ENCODE peak calls at places on chromosomes 7 and 10, in four cellular contexts. X, Q, B and L are unnamed samples.

GRCh38 chr7:44724276-44724675 is 24.4 kb upstream of the ZMIZ2 start:
- DNase-seq in X (no peak), B (no peak), Q (no peak), L (no peak)

GRCh38 chr10:122388287-122388997 is 13.9 kb downstream of the PLEKHA1 start:
- DNase-seq in B (no peak), X (no peak), Q (no peak), L (no peak)

GRCh38 chr7:47392241-47392759 is 189.6 kb downstream of the TNS3 start:
- DNase-seq in Q (no peak), X (no peak), B (no peak), L (peak)

GRCh38 chr7:51139796-51140195 is 176.8 kb downstream of the COBL start:
- DNase-seq in Q (no peak), B (no peak), X (no peak), L (no peak)

GRCh38 chr7:158395780-158396214 is 191.8 kb downstream of the PTPRN2 start:
- DNase-seq in Q (peak), B (no peak), X (no peak), L (no peak)

GRCh38 chr10:31739146-31739545 is 189.5 kb downstream of the ARHGAP12 start:
- DNase-seq in Q (no peak), X (no peak), B (no peak), L (no peak)

GRCh38 chr10:78703581-78703980 is 365.2 kb upstream of the ZMIZ1 start:
- DNase-seq in X (no peak), Q (no peak), B (no peak), L (no peak)

GRCh38 chr7:142108728-142109505 is 2.6 kb upstream of the MGAM2 start:
- DNase-seq in B (no peak), X (no peak), Q (no peak), L (no peak)

GRCh38 chr7:158015403-158016116 is 572.1 kb downstream of the PTPRN2 start:
- DNase-seq in X (no peak), Q (no peak), B (no peak), L (no peak)

GRCh38 chr10:14185501-14186045 is 145.2 kb downstream of the FRMD4A start:
- DNase-seq in X (peak), B (peak), Q (peak), L (peak)

GRCh38 chr10:2987185-2987768 is 80.1 kb upstream of the PFKP start:
- DNase-seq in B (no peak), X (no peak), Q (no peak), L (no peak)

GRCh38 chr7:1999278-1999984 is 233.3 kb downstream of the MAD1L1 start:
- DNase-seq in B (no peak), X (no peak), Q (no peak), L (no peak)

GRCh38 chr10:116155191-116155590 is 117.8 kb downstream of the GFRA1 start:
- DNase-seq in X (no peak), Q (no peak), B (no peak), L (no peak)

GRCh38 chr7:146116452-146117219 is at the start of gene CNTNAP2:
- DNase-seq in X (peak), Q (peak), B (no peak), L (peak)
- H3K4me3 ChIP-seq in X (peak), Q (peak), B (no peak), L (peak)

GRCh38 chr10:51063659-51064535 is 10.4 kb upstream of the PRKG1 start:
- DNase-seq in X (no peak), B (no peak), Q (peak), L (peak)
- TF ChIP-seq CTCF in X (peak), B (peak), Q (no peak), L (peak)

GRCh38 chr7:73625276-73625675 is 954 bp upstream of the MLXIPL start:
- DNase-seq in B (no peak), X (no peak), Q (no peak), L (no peak)

GRCh38 chr7:73622527-73622908 is 1.8 kb downstream of the MLXIPL start:
- DNase-seq in B (no peak), X (no peak), Q (no peak), L (no peak)

GRCh38 chr7:73622909-73623797 is 1.2 kb downstream of the MLXIPL start:
- DNase-seq in B (no peak), Q (peak), X (no peak), L (no peak)

GRCh38 chr7:73624669-73625001 is 313 bp upstream of the MLXIPL start:
- DNase-seq in Q (no peak), X (no peak), B (no peak), L (no peak)

GRCh38 chr7:73623798-73624668 is at the start of gene MLXIPL:
- DNase-seq in X (no peak), Q (peak), B (peak), L (peak)
- H3K4me3 ChIP-seq in X (peak), Q (peak), B (no peak), L (no peak)

GRCh38 chr10:127774771-127775559 is 38.0 kb downstream of the FOXI2 start:
- DNase-seq in X (no peak), Q (no peak), B (no peak), L (no peak)
- TF ChIP-seq CTCF in X (no peak), Q (no peak), B (no peak), L (no peak)

GRCh38 chr7:138002828-138003189 is 923 bp upstream of the CREB3L2 start:
- DNase-seq in B (no peak), X (no peak), Q (peak), L (no peak)
- H3K4me3 ChIP-seq in B (no peak), X (no peak), Q (no peak), L (no peak)

GRCh38 chr7:82507365-82507975 is 63.9 kb upstream of the CACNA2D1 start:
- DNase-seq in B (no peak), X (no peak), Q (peak), L (no peak)
- TF ChIP-seq CTCF in B (no peak), X (no peak), Q (no peak), L (no peak)

DNA sequence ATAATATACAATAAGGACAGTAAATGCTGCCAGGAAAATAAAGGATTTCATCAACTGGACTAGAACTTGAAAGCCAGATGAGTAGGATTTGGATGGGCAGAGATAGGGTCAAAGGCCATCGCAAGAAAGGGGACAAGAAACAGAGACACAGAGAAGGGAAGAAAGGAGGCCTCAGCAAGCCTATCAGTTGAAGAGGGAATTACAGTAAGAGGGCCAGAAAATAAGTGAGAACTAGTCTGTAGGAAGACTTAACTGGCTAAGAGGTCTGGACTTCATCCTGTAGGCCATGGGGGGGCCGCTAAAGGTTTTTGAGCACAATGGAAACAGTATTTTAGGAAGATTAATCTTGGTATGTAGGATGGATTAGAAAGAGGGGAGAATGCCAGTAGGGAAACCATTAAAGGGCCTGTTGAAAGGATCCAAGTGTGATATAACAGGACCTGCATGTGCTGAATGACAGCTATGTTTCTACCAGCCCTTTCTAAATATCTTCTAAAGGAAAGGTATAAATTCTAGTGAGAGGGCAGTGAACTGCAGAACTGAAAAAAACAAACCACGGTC is 174.4 kb downstream of the CHCHD3 start:
- DNase-seq in X (no peak), Q (peak), B (no peak), L (no peak)
- H3K4me3 ChIP-seq in X (no peak), Q (no peak), B (no peak), L (no peak)

GRCh38 chr10:103066141-103067098 is 126.7 kb downstream of the NT5C2 start:
- DNase-seq in B (no peak), Q (no peak), X (no peak), L (no peak)

GRCh38 chr10:103057980-103058568 is 135.0 kb downstream of the NT5C2 start:
- DNase-seq in B (no peak), Q (no peak), X (no peak), L (no peak)

GRCh38 chr10:103067484-103067883 is 125.6 kb downstream of the NT5C2 start:
- DNase-seq in Q (no peak), B (no peak), X (no peak), L (no peak)

GRCh38 chr10:103067951-103068350 is 125.1 kb downstream of the NT5C2 start:
- DNase-seq in Q (no peak), X (no peak), B (no peak), L (no peak)

GRCh38 chr10:103062854-103063642 is 130.0 kb downstream of the NT5C2 start:
- DNase-seq in Q (no peak), X (no peak), B (no peak), L (no peak)
- TF ChIP-seq CTCF in Q (peak), X (no peak), B (no peak), L (peak)

GRCh38 chr7:64880322-64881297 is 22.5 kb upstream of the ZNF273 start:
- DNase-seq in X (no peak), B (no peak), Q (no peak), L (no peak)

GRCh38 chr7:64879800-64880199 is 23.3 kb upstream of the ZNF273 start:
- DNase-seq in B (no peak), X (no peak), Q (no peak), L (no peak)

GRCh38 chr7:64882341-64883112 is 20.5 kb upstream of the ZNF273 start:
- DNase-seq in B (no peak), Q (peak), X (no peak), L (no peak)

GRCh38 chr7:64883113-64883905 is 19.8 kb upstream of the ZNF273 start:
- DNase-seq in Q (peak), X (no peak), B (no peak), L (no peak)

DNA sequence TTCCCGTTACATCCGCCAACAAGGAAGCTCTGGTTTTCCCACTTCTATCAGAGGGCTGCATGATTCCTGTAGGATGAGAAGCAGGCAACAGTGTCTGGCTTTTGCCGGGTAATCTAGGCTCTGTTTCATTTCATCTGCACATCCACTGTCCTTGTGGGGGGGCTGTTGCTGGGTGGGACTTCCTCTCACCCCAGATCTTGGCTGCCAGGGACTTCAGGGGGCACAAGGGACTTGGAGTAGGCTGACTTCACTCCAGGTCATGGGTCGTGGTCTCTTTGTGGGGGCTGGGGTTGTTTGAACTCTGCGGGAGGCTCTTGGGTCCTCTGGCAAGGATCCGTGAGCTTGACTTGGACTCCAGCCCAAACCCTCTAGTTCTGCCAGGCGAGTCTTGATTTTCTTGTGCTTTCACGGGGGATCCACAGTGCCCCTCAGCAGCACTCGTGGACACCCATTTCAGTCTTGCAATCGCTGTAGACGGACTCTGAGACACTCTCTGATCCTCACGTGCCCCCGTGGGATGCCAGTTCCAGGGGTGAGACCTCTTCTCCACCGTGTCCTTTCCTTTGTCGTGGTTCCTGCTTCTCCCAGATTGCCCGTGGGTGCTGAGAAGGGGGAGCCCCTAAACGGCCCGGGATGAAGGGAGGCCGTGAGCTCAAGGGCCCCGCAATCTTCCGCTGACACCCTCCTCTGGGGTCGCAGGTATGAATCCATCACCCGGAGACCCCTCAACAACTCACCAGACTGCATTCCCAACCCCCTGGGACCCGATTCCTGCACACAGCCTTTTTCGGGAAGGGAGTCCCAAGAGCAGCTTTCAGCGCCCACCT is 21.4 kb upstream of the ZNF273 start:
- DNase-seq in B (no peak), Q (no peak), X (no peak), L (no peak)
- H3K4me3 ChIP-seq in B (no peak), Q (peak), X (no peak), L (no peak)

GRCh38 chr7:37352974-37353948 is 95.4 kb downstream of the ELMO1 start:
- DNase-seq in B (peak), Q (peak), X (no peak), L (no peak)
- TF ChIP-seq CTCF in B (peak), Q (peak), X (no peak), L (no peak)